ENCODE peak calls at places on chromosomes 3 and 15, in nine cellular contexts. One of them, this sample, is unnamed.

GRCh38 chr15:41904487-41905359 is 10.9 kb upstream of the SPTBN5 start:
- DNase-seq in fibroblast of the aortic adventitia: peak
- DNase-seq in NCI-H1417 treated with DMSO at 0.1 percent for 48 hours: no peak
- DNase-seq in activated naive CD4-positive, alpha-beta T cell: peak
- DNase-seq in activated T-helper 1 cell treated with anti-CD3 and anti-CD28 coated beads, Interleukin-12 subunit alpha, Interleukin-12 subunit beta, Interleukin-2, Interleukin-4 antibody, amounts not matched to agents 30 ng/mL and 10 ng/mL and 1 ng/mL, durations not matched to agents 14 hours and 24 hours and 36 hours: peak
- DNase-seq in CD8-positive, alpha-beta T cell: peak
- DNase-seq in naive thymus-derived CD8-positive, alpha-beta T cell: peak
- DNase-seq in NCI-H748 treated with DMSO at 0.1 percent for 48 hours: peak
- DNase-seq in sciatic nerve: no peak
- DNase-seq in this sample: peak

GRCh38 chr15:40098489-40099261 is 10.0 kb downstream of the BMF start:
- DNase-seq in fibroblast of the aortic adventitia: peak
- DNase-seq in NCI-H1417 treated with DMSO at 0.1 percent for 48 hours: peak
- DNase-seq in activated naive CD4-positive, alpha-beta T cell: peak
- DNase-seq in activated T-helper 1 cell treated with anti-CD3 and anti-CD28 coated beads, Interleukin-12 subunit alpha, Interleukin-12 subunit beta, Interleukin-2, Interleukin-4 antibody, amounts not matched to agents 30 ng/mL and 10 ng/mL and 1 ng/mL, durations not matched to agents 14 hours and 24 hours and 36 hours: peak
- DNase-seq in CD8-positive, alpha-beta T cell: peak
- DNase-seq in naive thymus-derived CD8-positive, alpha-beta T cell: peak
- DNase-seq in NCI-H748 treated with DMSO at 0.1 percent for 48 hours: peak
- DNase-seq in sciatic nerve: peak
- DNase-seq in this sample: peak

GRCh38 chr15:42141246-42141645 is 15.2 kb downstream of the PLA2G4F start:
- DNase-seq in fibroblast of the aortic adventitia: no peak
- DNase-seq in NCI-H1417 treated with DMSO at 0.1 percent for 48 hours: no peak
- DNase-seq in activated naive CD4-positive, alpha-beta T cell: no peak
- DNase-seq in activated T-helper 1 cell treated with anti-CD3 and anti-CD28 coated beads, Interleukin-12 subunit alpha, Interleukin-12 subunit beta, Interleukin-2, Interleukin-4 antibody, amounts not matched to agents 30 ng/mL and 10 ng/mL and 1 ng/mL, durations not matched to agents 14 hours and 24 hours and 36 hours: no peak
- DNase-seq in CD8-positive, alpha-beta T cell: no peak
- DNase-seq in naive thymus-derived CD8-positive, alpha-beta T cell: peak
- DNase-seq in NCI-H748 treated with DMSO at 0.1 percent for 48 hours: no peak
- DNase-seq in sciatic nerve: peak
- DNase-seq in this sample: no peak

GRCh38 chr15:92393287-92393993 is at the start of gene ST8SIA2:
- DNase-seq in fibroblast of the aortic adventitia: no peak
- DNase-seq in NCI-H1417 treated with DMSO at 0.1 percent for 48 hours: peak
- DNase-seq in activated naive CD4-positive, alpha-beta T cell: no peak
- DNase-seq in activated T-helper 1 cell treated with anti-CD3 and anti-CD28 coated beads, Interleukin-12 subunit alpha, Interleukin-12 subunit beta, Interleukin-2, Interleukin-4 antibody, amounts not matched to agents 30 ng/mL and 10 ng/mL and 1 ng/mL, durations not matched to agents 14 hours and 24 hours and 36 hours: no peak
- DNase-seq in CD8-positive, alpha-beta T cell: no peak
- DNase-seq in naive thymus-derived CD8-positive, alpha-beta T cell: no peak
- DNase-seq in NCI-H748 treated with DMSO at 0.1 percent for 48 hours: peak
- DNase-seq in sciatic nerve: no peak
- DNase-seq in this sample: no peak

GRCh38 chr15:78322243-78322642 is 17.9 kb upstream of the CRABP1 start:
- DNase-seq in fibroblast of the aortic adventitia: no peak
- DNase-seq in NCI-H1417 treated with DMSO at 0.1 percent for 48 hours: peak
- DNase-seq in activated naive CD4-positive, alpha-beta T cell: no peak
- DNase-seq in activated T-helper 1 cell treated with anti-CD3 and anti-CD28 coated beads, Interleukin-12 subunit alpha, Interleukin-12 subunit beta, Interleukin-2, Interleukin-4 antibody, amounts not matched to agents 30 ng/mL and 10 ng/mL and 1 ng/mL, durations not matched to agents 14 hours and 24 hours and 36 hours: no peak
- DNase-seq in CD8-positive, alpha-beta T cell: no peak
- DNase-seq in naive thymus-derived CD8-positive, alpha-beta T cell: peak
- DNase-seq in NCI-H748 treated with DMSO at 0.1 percent for 48 hours: no peak
- DNase-seq in sciatic nerve: no peak
- DNase-seq in this sample: no peak

GRCh38 chr15:75368689-75369239 is 357 bp upstream of the MAN2C1 start:
- DNase-seq in fibroblast of the aortic adventitia: no peak
- DNase-seq in NCI-H1417 treated with DMSO at 0.1 percent for 48 hours: no peak
- DNase-seq in activated naive CD4-positive, alpha-beta T cell: no peak
- DNase-seq in activated T-helper 1 cell treated with anti-CD3 and anti-CD28 coated beads, Interleukin-12 subunit alpha, Interleukin-12 subunit beta, Interleukin-2, Interleukin-4 antibody, amounts not matched to agents 30 ng/mL and 10 ng/mL and 1 ng/mL, durations not matched to agents 14 hours and 24 hours and 36 hours: no peak
- DNase-seq in CD8-positive, alpha-beta T cell: peak
- DNase-seq in naive thymus-derived CD8-positive, alpha-beta T cell: no peak
- DNase-seq in NCI-H748 treated with DMSO at 0.1 percent for 48 hours: no peak
- DNase-seq in sciatic nerve: no peak
- DNase-seq in this sample: no peak

GRCh38 chr3:8938021-8938420 is 25.3 kb downstream of the RAD18 start:
- DNase-seq in fibroblast of the aortic adventitia: peak
- DNase-seq in NCI-H1417 treated with DMSO at 0.1 percent for 48 hours: no peak
- DNase-seq in activated naive CD4-positive, alpha-beta T cell: no peak
- DNase-seq in activated T-helper 1 cell treated with anti-CD3 and anti-CD28 coated beads, Interleukin-12 subunit alpha, Interleukin-12 subunit beta, Interleukin-2, Interleukin-4 antibody, amounts not matched to agents 30 ng/mL and 10 ng/mL and 1 ng/mL, durations not matched to agents 14 hours and 24 hours and 36 hours: no peak
- DNase-seq in CD8-positive, alpha-beta T cell: no peak
- DNase-seq in naive thymus-derived CD8-positive, alpha-beta T cell: no peak
- DNase-seq in NCI-H748 treated with DMSO at 0.1 percent for 48 hours: no peak
- DNase-seq in sciatic nerve: no peak
- DNase-seq in this sample: peak

GRCh38 chr15:35123743-35124142 is 38.6 kb upstream of the NANOGP8 start:
- DNase-seq in fibroblast of the aortic adventitia: peak
- DNase-seq in NCI-H1417 treated with DMSO at 0.1 percent for 48 hours: no peak
- DNase-seq in activated naive CD4-positive, alpha-beta T cell: no peak
- DNase-seq in activated T-helper 1 cell treated with anti-CD3 and anti-CD28 coated beads, Interleukin-12 subunit alpha, Interleukin-12 subunit beta, Interleukin-2, Interleukin-4 antibody, amounts not matched to agents 30 ng/mL and 10 ng/mL and 1 ng/mL, durations not matched to agents 14 hours and 24 hours and 36 hours: no peak
- DNase-seq in CD8-positive, alpha-beta T cell: no peak
- DNase-seq in naive thymus-derived CD8-positive, alpha-beta T cell: no peak
- DNase-seq in NCI-H748 treated with DMSO at 0.1 percent for 48 hours: no peak
- DNase-seq in sciatic nerve: no peak
- DNase-seq in this sample: no peak

GRCh38 chr3:148943531-148944200 is 47.7 kb upstream of the GYG1 start:
- DNase-seq in fibroblast of the aortic adventitia: peak
- DNase-seq in NCI-H1417 treated with DMSO at 0.1 percent for 48 hours: peak
- DNase-seq in activated naive CD4-positive, alpha-beta T cell: no peak
- DNase-seq in activated T-helper 1 cell treated with anti-CD3 and anti-CD28 coated beads, Interleukin-12 subunit alpha, Interleukin-12 subunit beta, Interleukin-2, Interleukin-4 antibody, amounts not matched to agents 30 ng/mL and 10 ng/mL and 1 ng/mL, durations not matched to agents 14 hours and 24 hours and 36 hours: peak
- DNase-seq in CD8-positive, alpha-beta T cell: no peak
- DNase-seq in naive thymus-derived CD8-positive, alpha-beta T cell: no peak
- DNase-seq in NCI-H748 treated with DMSO at 0.1 percent for 48 hours: peak
- DNase-seq in sciatic nerve: no peak
- DNase-seq in this sample: peak

GRCh38 chr3:158084661-158085060 is 21.6 kb downstream of the SHOX2 start:
- DNase-seq in fibroblast of the aortic adventitia: no peak
- DNase-seq in NCI-H1417 treated with DMSO at 0.1 percent for 48 hours: no peak
- DNase-seq in activated naive CD4-positive, alpha-beta T cell: no peak
- DNase-seq in activated T-helper 1 cell treated with anti-CD3 and anti-CD28 coated beads, Interleukin-12 subunit alpha, Interleukin-12 subunit beta, Interleukin-2, Interleukin-4 antibody, amounts not matched to agents 30 ng/mL and 10 ng/mL and 1 ng/mL, durations not matched to agents 14 hours and 24 hours and 36 hours: no peak
- DNase-seq in CD8-positive, alpha-beta T cell: no peak
- DNase-seq in naive thymus-derived CD8-positive, alpha-beta T cell: no peak
- DNase-seq in NCI-H748 treated with DMSO at 0.1 percent for 48 hours: no peak
- DNase-seq in sciatic nerve: no peak
- DNase-seq in this sample: no peak

GRCh38 chr3:72738752-72739520 is 109.3 kb downstream of the SHQ1 start:
- DNase-seq in fibroblast of the aortic adventitia: no peak
- DNase-seq in NCI-H1417 treated with DMSO at 0.1 percent for 48 hours: peak
- DNase-seq in activated naive CD4-positive, alpha-beta T cell: peak
- DNase-seq in activated T-helper 1 cell treated with anti-CD3 and anti-CD28 coated beads, Interleukin-12 subunit alpha, Interleukin-12 subunit beta, Interleukin-2, Interleukin-4 antibody, amounts not matched to agents 30 ng/mL and 10 ng/mL and 1 ng/mL, durations not matched to agents 14 hours and 24 hours and 36 hours: peak
- DNase-seq in CD8-positive, alpha-beta T cell: peak
- DNase-seq in naive thymus-derived CD8-positive, alpha-beta T cell: peak
- DNase-seq in NCI-H748 treated with DMSO at 0.1 percent for 48 hours: peak
- DNase-seq in sciatic nerve: peak
- DNase-seq in this sample: peak

GRCh38 chr15:67036775-67037555 is 28.4 kb upstream of the SMAD3 start:
- DNase-seq in fibroblast of the aortic adventitia: no peak
- DNase-seq in NCI-H1417 treated with DMSO at 0.1 percent for 48 hours: no peak
- DNase-seq in activated naive CD4-positive, alpha-beta T cell: no peak
- DNase-seq in activated T-helper 1 cell treated with anti-CD3 and anti-CD28 coated beads, Interleukin-12 subunit alpha, Interleukin-12 subunit beta, Interleukin-2, Interleukin-4 antibody, amounts not matched to agents 30 ng/mL and 10 ng/mL and 1 ng/mL, durations not matched to agents 14 hours and 24 hours and 36 hours: no peak
- DNase-seq in CD8-positive, alpha-beta T cell: no peak
- DNase-seq in naive thymus-derived CD8-positive, alpha-beta T cell: no peak
- DNase-seq in NCI-H748 treated with DMSO at 0.1 percent for 48 hours: no peak
- DNase-seq in sciatic nerve: no peak
- DNase-seq in this sample: no peak

GRCh38 chr3:74575857-74576256 is 38.6 kb downstream of the CNTN3 start:
- DNase-seq in fibroblast of the aortic adventitia: no peak
- DNase-seq in NCI-H1417 treated with DMSO at 0.1 percent for 48 hours: no peak
- DNase-seq in activated naive CD4-positive, alpha-beta T cell: no peak
- DNase-seq in activated T-helper 1 cell treated with anti-CD3 and anti-CD28 coated beads, Interleukin-12 subunit alpha, Interleukin-12 subunit beta, Interleukin-2, Interleukin-4 antibody, amounts not matched to agents 30 ng/mL and 10 ng/mL and 1 ng/mL, durations not matched to agents 14 hours and 24 hours and 36 hours: no peak
- DNase-seq in CD8-positive, alpha-beta T cell: no peak
- DNase-seq in naive thymus-derived CD8-positive, alpha-beta T cell: no peak
- DNase-seq in NCI-H748 treated with DMSO at 0.1 percent for 48 hours: no peak
- DNase-seq in sciatic nerve: no peak
- DNase-seq in this sample: no peak

GRCh38 chr3:117903226-117903625 is 1131.4 kb downstream of the IGSF11 start:
- DNase-seq in fibroblast of the aortic adventitia: peak
- DNase-seq in NCI-H1417 treated with DMSO at 0.1 percent for 48 hours: no peak
- DNase-seq in activated naive CD4-positive, alpha-beta T cell: no peak
- DNase-seq in activated T-helper 1 cell treated with anti-CD3 and anti-CD28 coated beads, Interleukin-12 subunit alpha, Interleukin-12 subunit beta, Interleukin-2, Interleukin-4 antibody, amounts not matched to agents 30 ng/mL and 10 ng/mL and 1 ng/mL, durations not matched to agents 14 hours and 24 hours and 36 hours: no peak
- DNase-seq in CD8-positive, alpha-beta T cell: no peak
- DNase-seq in naive thymus-derived CD8-positive, alpha-beta T cell: no peak
- DNase-seq in NCI-H748 treated with DMSO at 0.1 percent for 48 hours: no peak
- DNase-seq in sciatic nerve: no peak
- DNase-seq in this sample: no peak

GRCh38 chr3:133573054-133573628 is 345 bp upstream of the CDV3 start:
- DNase-seq in fibroblast of the aortic adventitia: peak
- DNase-seq in NCI-H1417 treated with DMSO at 0.1 percent for 48 hours: no peak
- DNase-seq in activated naive CD4-positive, alpha-beta T cell: no peak
- DNase-seq in activated T-helper 1 cell treated with anti-CD3 and anti-CD28 coated beads, Interleukin-12 subunit alpha, Interleukin-12 subunit beta, Interleukin-2, Interleukin-4 antibody, amounts not matched to agents 30 ng/mL and 10 ng/mL and 1 ng/mL, durations not matched to agents 14 hours and 24 hours and 36 hours: peak
- DNase-seq in CD8-positive, alpha-beta T cell: peak
- DNase-seq in naive thymus-derived CD8-positive, alpha-beta T cell: peak
- DNase-seq in NCI-H748 treated with DMSO at 0.1 percent for 48 hours: no peak
- DNase-seq in sciatic nerve: peak
- DNase-seq in this sample: peak

GRCh38 chr3:161927131-161927530 is 430.5 kb downstream of the OTOL1 start:
- DNase-seq in fibroblast of the aortic adventitia: no peak
- DNase-seq in NCI-H1417 treated with DMSO at 0.1 percent for 48 hours: no peak
- DNase-seq in activated naive CD4-positive, alpha-beta T cell: no peak
- DNase-seq in activated T-helper 1 cell treated with anti-CD3 and anti-CD28 coated beads, Interleukin-12 subunit alpha, Interleukin-12 subunit beta, Interleukin-2, Interleukin-4 antibody, amounts not matched to agents 30 ng/mL and 10 ng/mL and 1 ng/mL, durations not matched to agents 14 hours and 24 hours and 36 hours: no peak
- DNase-seq in CD8-positive, alpha-beta T cell: no peak
- DNase-seq in naive thymus-derived CD8-positive, alpha-beta T cell: no peak
- DNase-seq in NCI-H748 treated with DMSO at 0.1 percent for 48 hours: no peak
- DNase-seq in sciatic nerve: no peak
- DNase-seq in this sample: no peak

GRCh38 chr15:90681480-90681879 is 35.7 kb upstream of the BLM start:
- DNase-seq in fibroblast of the aortic adventitia: peak
- DNase-seq in NCI-H1417 treated with DMSO at 0.1 percent for 48 hours: no peak
- DNase-seq in activated naive CD4-positive, alpha-beta T cell: no peak
- DNase-seq in activated T-helper 1 cell treated with anti-CD3 and anti-CD28 coated beads, Interleukin-12 subunit alpha, Interleukin-12 subunit beta, Interleukin-2, Interleukin-4 antibody, amounts not matched to agents 30 ng/mL and 10 ng/mL and 1 ng/mL, durations not matched to agents 14 hours and 24 hours and 36 hours: no peak
- DNase-seq in CD8-positive, alpha-beta T cell: no peak
- DNase-seq in naive thymus-derived CD8-positive, alpha-beta T cell: no peak
- DNase-seq in NCI-H748 treated with DMSO at 0.1 percent for 48 hours: no peak
- DNase-seq in sciatic nerve: peak
- DNase-seq in this sample: no peak

GRCh38 chr15:72271895-72272212 is 500 bp downstream of the PARP6 start:
- DNase-seq in fibroblast of the aortic adventitia: peak
- DNase-seq in NCI-H1417 treated with DMSO at 0.1 percent for 48 hours: no peak
- DNase-seq in activated naive CD4-positive, alpha-beta T cell: no peak
- DNase-seq in activated T-helper 1 cell treated with anti-CD3 and anti-CD28 coated beads, Interleukin-12 subunit alpha, Interleukin-12 subunit beta, Interleukin-2, Interleukin-4 antibody, amounts not matched to agents 30 ng/mL and 10 ng/mL and 1 ng/mL, durations not matched to agents 14 hours and 24 hours and 36 hours: no peak
- DNase-seq in CD8-positive, alpha-beta T cell: no peak
- DNase-seq in naive thymus-derived CD8-positive, alpha-beta T cell: no peak
- DNase-seq in NCI-H748 treated with DMSO at 0.1 percent for 48 hours: no peak
- DNase-seq in sciatic nerve: no peak
- DNase-seq in this sample: peak

GRCh38 chr3:40414270-40414669 is 27.3 kb downstream of the ENTPD3 start:
- DNase-seq in fibroblast of the aortic adventitia: no peak
- DNase-seq in NCI-H1417 treated with DMSO at 0.1 percent for 48 hours: no peak
- DNase-seq in activated naive CD4-positive, alpha-beta T cell: no peak
- DNase-seq in activated T-helper 1 cell treated with anti-CD3 and anti-CD28 coated beads, Interleukin-12 subunit alpha, Interleukin-12 subunit beta, Interleukin-2, Interleukin-4 antibody, amounts not matched to agents 30 ng/mL and 10 ng/mL and 1 ng/mL, durations not matched to agents 14 hours and 24 hours and 36 hours: no peak
- DNase-seq in CD8-positive, alpha-beta T cell: no peak
- DNase-seq in naive thymus-derived CD8-positive, alpha-beta T cell: no peak
- DNase-seq in NCI-H748 treated with DMSO at 0.1 percent for 48 hours: no peak
- DNase-seq in sciatic nerve: no peak
- DNase-seq in this sample: peak

GRCh38 chr3:126103121-126104027 is 19.4 kb upstream of the SLC41A3 start:
- DNase-seq in fibroblast of the aortic adventitia: no peak
- DNase-seq in NCI-H1417 treated with DMSO at 0.1 percent for 48 hours: no peak
- DNase-seq in activated naive CD4-positive, alpha-beta T cell: no peak
- DNase-seq in activated T-helper 1 cell treated with anti-CD3 and anti-CD28 coated beads, Interleukin-12 subunit alpha, Interleukin-12 subunit beta, Interleukin-2, Interleukin-4 antibody, amounts not matched to agents 30 ng/mL and 10 ng/mL and 1 ng/mL, durations not matched to agents 14 hours and 24 hours and 36 hours: no peak
- DNase-seq in CD8-positive, alpha-beta T cell: peak
- DNase-seq in naive thymus-derived CD8-positive, alpha-beta T cell: no peak
- DNase-seq in NCI-H748 treated with DMSO at 0.1 percent for 48 hours: no peak
- DNase-seq in sciatic nerve: no peak
- DNase-seq in this sample: no peak

GRCh38 chr3:111874177-111874820 is 15.2 kb downstream of the PHLDB2 start:
- DNase-seq in fibroblast of the aortic adventitia: peak
- DNase-seq in NCI-H1417 treated with DMSO at 0.1 percent for 48 hours: no peak
- DNase-seq in activated naive CD4-positive, alpha-beta T cell: no peak
- DNase-seq in activated T-helper 1 cell treated with anti-CD3 and anti-CD28 coated beads, Interleukin-12 subunit alpha, Interleukin-12 subunit beta, Interleukin-2, Interleukin-4 antibody, amounts not matched to agents 30 ng/mL and 10 ng/mL and 1 ng/mL, durations not matched to agents 14 hours and 24 hours and 36 hours: no peak
- DNase-seq in CD8-positive, alpha-beta T cell: no peak
- DNase-seq in naive thymus-derived CD8-positive, alpha-beta T cell: no peak
- DNase-seq in NCI-H748 treated with DMSO at 0.1 percent for 48 hours: no peak
- DNase-seq in sciatic nerve: no peak
- DNase-seq in this sample: no peak

GRCh38 chr3:5784656-5785055 is 597.1 kb downstream of the EDEM1 start:
- DNase-seq in fibroblast of the aortic adventitia: no peak
- DNase-seq in NCI-H1417 treated with DMSO at 0.1 percent for 48 hours: no peak
- DNase-seq in activated naive CD4-positive, alpha-beta T cell: no peak
- DNase-seq in activated T-helper 1 cell treated with anti-CD3 and anti-CD28 coated beads, Interleukin-12 subunit alpha, Interleukin-12 subunit beta, Interleukin-2, Interleukin-4 antibody, amounts not matched to agents 30 ng/mL and 10 ng/mL and 1 ng/mL, durations not matched to agents 14 hours and 24 hours and 36 hours: no peak
- DNase-seq in CD8-positive, alpha-beta T cell: no peak
- DNase-seq in naive thymus-derived CD8-positive, alpha-beta T cell: no peak
- DNase-seq in NCI-H748 treated with DMSO at 0.1 percent for 48 hours: peak
- DNase-seq in sciatic nerve: no peak
- DNase-seq in this sample: no peak